ENCODE peak calls at places on chromosome 15, in eight cellular contexts. I is naive thymus-derived CD8-positive, alpha-beta T cell; S is omental fat pad; L is right lobe of liver; V is Right ventricle myocardium inferior; H is left lobe of liver; K is left colon; Z is RWPE2. N is an unnamed sample.
A peak's percentile ranks its signal among the peaks of the same experiment; 100 is the strongest.

GRCh38 chr15:67547836-67548531 is 5.5 kb downstream of the MAP2K5 start:
- ATAC-seq in L (no peak), S (no peak), V (peak; percentile 7), I (no peak), H (no peak), Z (peak; percentile 70), K (no peak), N (no peak)

GRCh38 chr15:100602822-100603393 is 519 bp downstream of the ASB7 start:
- ATAC-seq in Z (peak; percentile 15), I (peak; percentile 5), H (no peak), S (no peak), L (no peak), V (no peak), K (peak; percentile 35), N (no peak)

GRCh38 chr15:98896002-98896721 is 111.4 kb downstream of the PGPEP1L start:
- ATAC-seq in Z (peak; percentile 46), K (no peak), L (no peak), I (no peak), S (no peak), V (no peak), H (no peak), N (no peak)

GRCh38 chr15:49096090-49096750 is 50.0 kb upstream of the SECISBP2L start:
- ATAC-seq in S (no peak), Z (no peak), H (peak; percentile 97), V (peak; percentile 78), K (peak; percentile 88), I (no peak), L (peak; percentile 99), N (no peak)

GRCh38 chr15:55742927-55743614 is at the start of gene PRTG:
- ATAC-seq in K (peak; percentile 63), V (peak; percentile 97), L (peak; percentile 73), H (peak; percentile 86), I (no peak), S (peak; percentile 94), Z (peak; percentile 81), N (peak; percentile 92)

GRCh38 chr15:58355965-58356358 is 75.8 kb upstream of the LIPC start:
- ATAC-seq in Z (no peak), K (no peak), S (no peak), L (no peak), I (no peak), V (no peak), H (no peak), N (no peak)

GRCh38 chr15:87115795-87116194 is 1036.1 kb downstream of the AGBL1 start:
- ATAC-seq in I (no peak), S (no peak), K (no peak), Z (no peak), L (no peak), H (no peak), V (no peak), N (no peak)

GRCh38 chr15:32134777-32135307 is 104.5 kb downstream of the CHRNA7 start:
- ATAC-seq in K (no peak), H (no peak), Z (no peak), L (no peak), V (no peak), I (no peak), S (no peak), N (no peak)

GRCh38 chr15:74873756-74874424 is 725 bp upstream of the SCAMP2 start:
- ATAC-seq in K (no peak), Z (peak; percentile 4), S (no peak), L (no peak), H (no peak), V (no peak), I (peak; percentile 10), N (no peak)

GRCh38 chr15:80800067-80800466 is 20.9 kb downstream of the CEMIP start:
- ATAC-seq in S (no peak), K (no peak), V (no peak), I (no peak), L (no peak), Z (peak; percentile 28), H (no peak), N (no peak)

GRCh38 chr15:67043939-67044771 is 21.2 kb upstream of the SMAD3 start:
- ATAC-seq in K (no peak), S (peak; percentile 72), H (no peak), V (no peak), I (no peak), Z (peak; percentile 60), L (no peak), N (peak; percentile 81)

GRCh38 chr15:40046721-40047412 is 7.9 kb upstream of the SRP14 start:
- ATAC-seq in L (no peak), S (peak; percentile 28), I (no peak), Z (peak; percentile 74), V (no peak), K (peak; percentile 45), H (no peak), N (no peak)

GRCh38 chr15:60898896-60899295 is 330.2 kb downstream of the RORA start:
- ATAC-seq in S (no peak), L (no peak), H (no peak), I (no peak), V (no peak), Z (no peak), K (no peak), N (no peak)

GRCh38 chr15:38538328-38539007 is 26.1 kb downstream of the RASGRP1 start:
- ATAC-seq in S (no peak), I (peak; percentile 56), K (no peak), H (no peak), V (no peak), L (no peak), Z (no peak), N (no peak)

GRCh38 chr15:51403072-51403878 is 61.8 kb downstream of the GLDN start:
- ATAC-seq in Z (peak; percentile 33), K (peak; percentile 56), S (no peak), H (peak; percentile 80), L (peak; percentile 42), I (no peak), V (no peak), N (no peak)

GRCh38 chr15:39966521-39966920 is 32.6 kb downstream of the EIF2AK4 start:
- ATAC-seq in V (no peak), Z (no peak), I (no peak), H (no peak), S (no peak), K (no peak), L (no peak), N (no peak)

GRCh38 chr15:48541659-48542334 is 103.7 kb downstream of the FBN1 start:
- ATAC-seq in H (no peak), K (no peak), V (peak; percentile 76), L (no peak), Z (peak; percentile 89), S (peak; percentile 84), I (no peak), N (peak; percentile 69)

GRCh38 chr15:58703610-58704009 is 45.9 kb downstream of the ADAM10 start:
- ATAC-seq in I (no peak), L (no peak), H (no peak), S (no peak), K (no peak), V (no peak), Z (no peak), N (no peak)

GRCh38 chr15:39179980-39180379 is 400.9 kb upstream of the THBS1 start:
- ATAC-seq in V (no peak), I (no peak), K (no peak), S (no peak), H (no peak), Z (no peak), L (no peak), N (no peak)

GRCh38 chr15:43776101-43776717 is 557 bp downstream of the ELL3 start:
- ATAC-seq in I (peak; percentile 1), H (peak; percentile 19), L (peak; percentile 19), Z (peak; percentile 9), K (peak; percentile 24), S (peak; percentile 16), V (no peak), N (no peak)

GRCh38 chr15:70299931-70300858 is 202.5 kb upstream of the TLE3 start:
- ATAC-seq in K (peak; percentile 98), L (peak; percentile 33), H (peak; percentile 55), V (no peak), S (no peak), I (peak; percentile 99), Z (no peak), N (no peak)

GRCh38 chr15:98043160-98044059 is 82.9 kb downstream of the ARRDC4 start:
- ATAC-seq in L (peak; percentile 71), V (no peak), H (peak; percentile 84), K (peak; percentile 50), I (no peak), S (peak; percentile 21), Z (peak; percentile 26), N (no peak)

GRCh38 chr15:85837011-85837433 is 42.3 kb upstream of the KLHL25 start:
- ATAC-seq in S (no peak), K (peak; percentile 78), L (peak; percentile 52), I (no peak), H (no peak), Z (peak; percentile 70), V (no peak), N (no peak)

GRCh38 chr15:29813009-29813408 is 9.3 kb downstream of the TJP1 start:
- ATAC-seq in I (no peak), L (no peak), K (no peak), V (no peak), H (no peak), Z (peak; percentile 37), S (no peak), N (no peak)

GRCh38 chr15:56739964-56740640 is 6.8 kb upstream of the ZNF280D start:
- ATAC-seq in K (no peak), S (no peak), L (no peak), H (no peak), V (no peak), Z (no peak), I (no peak), N (no peak)

GRCh38 chr15:90217671-90218394 is 15.9 kb downstream of the CIB1 start:
- ATAC-seq in K (no peak), H (no peak), Z (no peak), L (no peak), S (no peak), I (no peak), V (no peak), N (no peak)

GRCh38 chr15:22951381-22952280 is 28.5 kb downstream of the CYFIP1 start:
- ATAC-seq in H (no peak), L (no peak), V (no peak), S (no peak), K (no peak), I (no peak), Z (peak; percentile 28), N (no peak)

GRCh38 chr15:50190723-50191122 is 8.7 kb downstream of the SLC27A2 start:
- ATAC-seq in V (no peak), I (no peak), Z (no peak), H (no peak), S (no peak), L (no peak), K (no peak), N (no peak)

GRCh38 chr15:93703092-93703785 is 528.1 kb upstream of the MCTP2 start:
- ATAC-seq in S (no peak), V (no peak), Z (peak; percentile 85), H (no peak), L (no peak), I (no peak), K (no peak), N (no peak)

GRCh38 chr15:71777216-71777943 is 33.0 kb upstream of the NR2E3 start:
- ATAC-seq in K (no peak), V (no peak), H (no peak), L (no peak), Z (no peak), I (no peak), S (no peak), N (no peak)

GRCh38 chr15:68819451-68820204 is 1.1 kb downstream of the ANP32A start:
- ATAC-seq in S (peak; percentile 4), H (peak; percentile 8), I (peak; percentile 12), V (peak; percentile 14), L (peak; percentile 11), Z (peak; percentile 2), K (no peak), N (peak; percentile 18)

GRCh38 chr15:27165590-27165989 is 194.6 kb downstream of the GABRG3 start:
- ATAC-seq in S (no peak), L (no peak), H (no peak), K (no peak), V (no peak), I (no peak), Z (no peak), N (no peak)

GRCh38 chr15:71226536-71227455 is 111.5 kb downstream of the THSD4 start:
- ATAC-seq in L (no peak), S (no peak), H (no peak), I (no peak), Z (no peak), V (no peak), K (no peak), N (no peak)

GRCh38 chr15:48946088-48946839 is 17.5 kb downstream of the SHC4 start:
- ATAC-seq in V (peak; percentile 36), S (peak; percentile 98), L (no peak), K (no peak), H (no peak), I (no peak), Z (peak; percentile 97), N (no peak)

N was measured in gastroesophageal sphincter.